ENCODE peak calls at places on chromosomes 13 and 19, in ten cellular contexts. W is tibial artery; I is endodermal cell; C is CD8-positive, alpha-beta T cell; Q is CD4-positive, CD25-positive, alpha-beta regulatory T cell; T is transverse colon; H is psoas muscle; E is cardiac muscle cell; L is neural progenitor cell; O is MM.1S. F is an unnamed sample.

GRCh38 chr13:20136781-20137703 is 23.8 kb downstream of the GJA3 start:
- DNase-seq in W (no peak), I (peak; percentile 90), C (no peak), Q (peak; percentile 19), T (peak; percentile 67), H (no peak), E (peak; percentile 25), L (peak; percentile 79), O (peak; percentile 44), F (peak; percentile 67)

GRCh38 chr13:27794075-27794691 is 1.9 kb downstream of the GSX1 start:
- DNase-seq in W (no peak), I (peak; percentile 59), C (no peak), Q (no peak), T (no peak), H (no peak), E (no peak), L (no peak), O (no peak), F (no peak)

GRCh38 chr13:110177790-110178189 is 129.2 kb downstream of the COL4A1 start:
- DNase-seq in W (no peak), I (no peak), C (no peak), Q (no peak), T (no peak), H (no peak), E (no peak), L (no peak), O (no peak), F (no peak)

GRCh38 chr19:14556662-14557188 is 15.1 kb downstream of the NDUFB7 start:
- DNase-seq in W (peak; percentile 44), I (peak; percentile 94), C (peak; percentile 44), Q (peak; percentile 57), T (peak; percentile 82), H (peak; percentile 82), E (peak; percentile 87), L (peak; percentile 91), O (peak; percentile 49), F (peak; percentile 76)

GRCh38 chr19:46967578-46968018 is 52.0 kb upstream of the NPAS1 start:
- DNase-seq in W (peak; percentile 79), I (no peak), C (no peak), Q (peak; percentile 25), T (peak; percentile 74), H (peak; percentile 71), E (no peak), L (no peak), O (no peak), F (no peak)

GRCh38 chr13:94342436-94343242 is 136.8 kb downstream of the DCT start:
- DNase-seq in W (no peak), I (no peak), C (no peak), Q (no peak), T (no peak), H (no peak), E (no peak), L (no peak), O (no peak), F (no peak)

GRCh38 chr19:29779921-29780320 is 31.9 kb upstream of the CCNE1 start:
- DNase-seq in W (no peak), I (peak; percentile 79), C (no peak), Q (no peak), T (no peak), H (no peak), E (no peak), L (peak; percentile 28), O (no peak), F (no peak)

GRCh38 chr19:3112375-3113099 is 18.4 kb downstream of the GNA11 start:
- DNase-seq in W (no peak), I (no peak), C (no peak), Q (no peak), T (no peak), H (no peak), E (no peak), L (no peak), O (no peak), F (no peak)

GRCh38 chr19:42412223-42412622 is 15.0 kb downstream of the LIPE start:
- DNase-seq in W (no peak), I (peak; percentile 44), C (no peak), Q (no peak), T (peak; percentile 81), H (no peak), E (no peak), L (peak; percentile 33), O (no peak), F (no peak)

GRCh38 chr13:23609414-23610186 is 39.4 kb downstream of the TNFRSF19 start:
- DNase-seq in W (peak; percentile 47), I (no peak), C (no peak), Q (no peak), T (no peak), H (no peak), E (peak; percentile 67), L (no peak), O (peak; percentile 33), F (no peak)

GRCh38 chr19:1809663-1810062 is 2.4 kb downstream of the ATP8B3 start:
- DNase-seq in W (no peak), I (no peak), C (no peak), Q (no peak), T (no peak), H (no peak), E (no peak), L (no peak), O (no peak), F (no peak)

GRCh38 chr19:49347191-49347590 is 12.0 kb downstream of the CD37 start:
- DNase-seq in W (no peak), I (no peak), C (no peak), Q (no peak), T (no peak), H (no peak), E (no peak), L (no peak), O (no peak), F (no peak)

GRCh38 chr13:77779461-77780272 is 82.2 kb downstream of the SLAIN1 start:
- DNase-seq in W (peak; percentile 28), I (peak; percentile 60), C (no peak), Q (peak; percentile 23), T (peak; percentile 11), H (no peak), E (peak; percentile 87), L (peak; percentile 69), O (peak; percentile 85), F (peak; percentile 26)

GRCh38 chr13:101915333-101915732 is 462.9 kb downstream of the ITGBL1 start:
- DNase-seq in W (no peak), I (no peak), C (no peak), Q (no peak), T (no peak), H (no peak), E (no peak), L (peak; percentile 42), O (no peak), F (no peak)

GRCh38 chr13:79392882-79393563 is 13.0 kb downstream of the RBM26 start:
- DNase-seq in W (no peak), I (no peak), C (no peak), Q (peak; percentile 52), T (no peak), H (no peak), E (peak; percentile 50), L (no peak), O (no peak), F (no peak)

GRCh38 chr19:43781630-43782310 is 997 bp upstream of the KCNN4 start:
- DNase-seq in W (no peak), I (no peak), C (no peak), Q (no peak), T (no peak), H (no peak), E (no peak), L (no peak), O (no peak), F (no peak)
- H3K4me1 ChIP-seq in W (no peaks in the 10 kb centered on the region), I (no peaks in the 10 kb centered on the region), C (peaks cover 57% of the 10 kb centered on the region), Q (peaks cover 77% of the 10 kb centered on the region), T (peaks cover 30% of the 10 kb centered on the region), H (no peaks in the 10 kb centered on the region), E (no peaks in the 10 kb centered on the region), L (peaks cover 8% of the 10 kb centered on the region), O (peaks cover 24% of the 10 kb centered on the region), F (no peaks in the 10 kb centered on the region)

GRCh38 chr19:18156268-18156667 is 3.3 kb downstream of the PIK3R2 start:
- DNase-seq in W (no peak), I (no peak), C (no peak), Q (no peak), T (no peak), H (no peak), E (no peak), L (no peak), O (no peak), F (no peak)

GRCh38 chr19:18158471-18158870 is 5.5 kb downstream of the PIK3R2 start:
- DNase-seq in W (no peak), I (no peak), C (no peak), Q (no peak), T (no peak), H (no peak), E (no peak), L (no peak), O (no peak), F (no peak)

GRCh38 chr19:18155095-18156087 is 2.4 kb downstream of the PIK3R2 start:
- DNase-seq in W (no peak), I (no peak), C (no peak), Q (no peak), T (peak; percentile 59), H (no peak), E (no peak), L (no peak), O (no peak), F (no peak)

GRCh38 chr19:18156841-18157464 is 4.0 kb downstream of the PIK3R2 start:
- DNase-seq in W (peak; percentile 68), I (no peak), C (no peak), Q (no peak), T (peak; percentile 94), H (peak; percentile 79), E (peak; percentile 96), L (no peak), O (no peak), F (peak; percentile 96)

GRCh38 chr19:18157465-18158063 is 4.6 kb downstream of the PIK3R2 start:
- DNase-seq in W (no peak), I (peak; percentile 72), C (no peak), Q (no peak), T (no peak), H (peak; percentile 40), E (no peak), L (peak; percentile 79), O (no peak), F (no peak)
- H3K4me1 ChIP-seq in W (peaks cover 7% of the 10 kb centered on the region), I (no peaks in the 10 kb centered on the region), C (peaks cover 25% of the 10 kb centered on the region), Q (peaks cover 23% of the 10 kb centered on the region), T (peaks cover 44% of the 10 kb centered on the region), H (peaks cover 52% of the 10 kb centered on the region), E (no peaks in the 10 kb centered on the region), L (peaks cover 19% of the 10 kb centered on the region), O (peaks cover 4% of the 10 kb centered on the region), F (peaks cover 61% of the 10 kb centered on the region)

DNA sequence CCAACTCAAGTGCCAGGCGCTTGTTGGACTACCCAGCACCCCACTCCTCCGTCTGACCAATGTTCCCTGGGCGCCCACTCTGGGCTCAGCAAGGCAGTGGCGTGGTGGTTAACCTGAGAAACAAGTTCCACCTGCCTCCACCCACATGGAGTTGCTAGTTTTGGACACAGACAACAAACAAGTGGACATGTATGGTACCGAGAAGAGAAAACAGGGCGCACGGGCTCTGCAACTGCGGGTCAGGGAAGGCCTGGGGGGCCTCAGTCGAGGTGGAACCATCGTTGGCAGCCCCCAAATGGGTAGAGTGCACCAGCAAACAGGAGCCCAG is 2.5 kb downstream of the MIER2 start:
- DNase-seq in W (no peak), I (no peak), C (no peak), Q (no peak), T (no peak), H (no peak), E (no peak), L (no peak), O (no peak), F (no peak)
- H3K4me1 ChIP-seq in W (no peaks in the 10 kb centered on the region), I (no peaks in the 10 kb centered on the region), C (peaks cover 30% of the 10 kb centered on the region), Q (peaks cover 35% of the 10 kb centered on the region), T (peaks cover 11% of the 10 kb centered on the region), H (peaks cover 35% of the 10 kb centered on the region), E (peaks cover 7% of the 10 kb centered on the region), L (peaks cover 9% of the 10 kb centered on the region), O (no peaks in the 10 kb centered on the region), F (peaks cover 40% of the 10 kb centered on the region)

GRCh38 chr13:111629457-111629856 is 309.0 kb downstream of the TEX29 start:
- DNase-seq in W (no peak), I (no peak), C (no peak), Q (no peak), T (no peak), H (no peak), E (no peak), L (no peak), O (no peak), F (no peak)
- H3K4me1 ChIP-seq in W (no peaks in the 10 kb centered on the region), I (no peaks in the 10 kb centered on the region), C (no peaks in the 10 kb centered on the region), Q (no peaks in the 10 kb centered on the region), T (no peaks in the 10 kb centered on the region), H (no peaks in the 10 kb centered on the region), E (no peaks in the 10 kb centered on the region), L (peaks cover 5% of the 10 kb centered on the region), O (no peaks in the 10 kb centered on the region), F (no peaks in the 10 kb centered on the region)